ENCODE peak calls at places on chromosomes 13 and 19, in five cellular contexts. B, Q, R, D and Y are unnamed samples.

GRCh38 chr19:16951529-16951928 is 62.7 kb downstream of the F2RL3 start:
- DNase-seq in D (no peak), R (no peak), Q (no peak), B (no peak), Y (no peak)

GRCh38 chr13:114100446-114101320 is 31.7 kb downstream of the RASA3 start:
- DNase-seq in D (no peak), R (no peak), Q (peak; percentile 51), B (no peak), Y (no peak)

GRCh38 chr13:33312150-33312908 is 26.8 kb upstream of the STARD13 start:
- DNase-seq in R (no peak), B (no peak), Q (no peak), D (no peak), Y (no peak)

GRCh38 chr13:108297114-108297513 is 27.6 kb downstream of the TNFSF13B start:
- DNase-seq in B (no peak), R (no peak), D (no peak), Q (no peak), Y (no peak)

GRCh38 chr13:31670831-31671617 is 68.3 kb upstream of the RXFP2 start:
- DNase-seq in B (no peak), D (no peak), Q (no peak), R (no peak), Y (no peak)

GRCh38 chr13:29763426-29764180 is 86.8 kb downstream of the UBL3 start:
- DNase-seq in R (no peak), Q (no peak), D (no peak), B (no peak), Y (no peak)

GRCh38 chr13:112679932-112680677 is 9.7 kb upstream of the ATP11A start:
- DNase-seq in B (no peak), D (no peak), Q (no peak), R (no peak), Y (no peak)

GRCh38 chr19:2149980-2150793 is 1.2 kb downstream of the AP3D1 start:
- DNase-seq in R (no peak), D (no peak), B (no peak), Q (no peak), Y (no peak)

GRCh38 chr19:51726049-51726448 is 2.3 kb upstream of the HAS1 start:
- DNase-seq in R (no peak), B (no peak), D (no peak), Q (peak; percentile 69), Y (no peak)

GRCh38 chr13:59356607-59357006 is 807.1 kb downstream of the DIAPH3 start:
- DNase-seq in D (no peak), R (no peak), B (no peak), Q (peak; percentile 87), Y (no peak)

GRCh38 chr13:49954674-49955455 is 18.7 kb upstream of the SPRYD7 start:
- DNase-seq in B (no peak), R (no peak), Q (no peak), D (no peak), Y (no peak)

GRCh38 chr13:103884139-103884723 is 818.0 kb upstream of the SLC10A2 start:
- DNase-seq in Q (no peak), D (no peak), B (no peak), R (no peak), Y (no peak)

GRCh38 chr13:43132228-43132627 is 108.8 kb downstream of the DNAJC15 start:
- DNase-seq in R (no peak), B (peak; percentile 27), D (no peak), Q (no peak), Y (no peak)